ENCODE peak calls at places on chromosomes 13 and 19, in five cellular contexts. M, B, X, G and Y are unnamed samples.
A peak's percentile ranks its signal among the peaks of the same experiment; 100 is the strongest.

GRCh38 chr19:3469638-3470499 is 10.5 kb downstream of the SMIM24 start:
- DNase-seq in G (no peak), X (no peak), M (no peak), B (no peak), Y (no peak)

GRCh38 chr19:19342086-19343015 is 21.7 kb downstream of the MAU2 start:
- DNase-seq in G (peak; percentile 46), M (no peak), X (peak; percentile 76), B (peak; percentile 83), Y (peak; percentile 64)

GRCh38 chr19:42683917-42684513 is 56.3 kb downstream of the PSG3 start:
- DNase-seq in B (no peak), X (no peak), M (no peak), G (peak; percentile 31), Y (no peak)

GRCh38 chr19:46866407-46867132 is 5.8 kb downstream of the ARHGAP35 start:
- DNase-seq in X (no peak), G (no peak), B (no peak), M (no peak), Y (no peak)

GRCh38 chr13:113337976-113338375 is 26.0 kb downstream of the GRTP1 start:
- DNase-seq in G (no peak), M (no peak), B (no peak), X (no peak), Y (no peak)

GRCh38 chr19:12841094-12841493 is 2.8 kb downstream of the MAST1 start:
- DNase-seq in X (no peak), G (peak; percentile 20), M (no peak), B (no peak), Y (no peak)

GRCh38 chr19:50415661-50416033 is 3.1 kb upstream of the SPIB start:
- DNase-seq in M (no peak), G (no peak), B (no peak), X (peak; percentile 49), Y (peak; percentile 27)

GRCh38 chr19:34191355-34191962 is 19.2 kb downstream of the LSM14A start:
- DNase-seq in G (no peak), X (no peak), M (no peak), B (no peak), Y (no peak)

GRCh38 chr13:70311175-70311574 is 202.9 kb upstream of the KLHL1 start:
- DNase-seq in B (no peak), G (no peak), X (no peak), M (no peak), Y (no peak)

GRCh38 chr13:100542546-100543156 is 45.9 kb downstream of the GGACT start:
- DNase-seq in X (no peak), M (peak; percentile 76), B (no peak), G (peak; percentile 64), Y (no peak)

GRCh38 chr13:47796816-47797215 is 204.3 kb downstream of the SUCLA2 start:
- DNase-seq in X (no peak), M (no peak), G (no peak), B (no peak), Y (peak; percentile 22)

GRCh38 chr13:100983111-100983510 is 308.5 kb upstream of the TMTC4 start:
- DNase-seq in B (no peak), X (no peak), G (no peak), M (no peak), Y (no peak)

GRCh38 chr19:40519352-40520322 is 52.8 kb downstream of the SPTBN4 start:
- DNase-seq in B (peak; percentile 51), X (peak; percentile 26), M (no peak), G (peak; percentile 40), Y (no peak)

GRCh38 chr13:23288564-23288963 is 107.8 kb downstream of the SGCG start:
- DNase-seq in M (no peak), B (no peak), X (no peak), G (no peak), Y (no peak)

GRCh38 chr19:21698215-21698614 is 69.2 kb downstream of the ZNF100 start:
- DNase-seq in M (no peak), G (peak; percentile 1), B (no peak), X (no peak), Y (no peak)

GRCh38 chr19:29812881-29813275 is 1.1 kb downstream of the CCNE1 start:
- DNase-seq in G (no peak), X (no peak), B (no peak), M (no peak), Y (no peak)

GRCh38 chr19:43778651-43779050 is 2.1 kb downstream of the KCNN4 start:
- DNase-seq in X (no peak), M (no peak), G (no peak), B (no peak), Y (no peak)

GRCh38 chr13:99689955-99690354 is 188.7 kb downstream of the TM9SF2 start:
- DNase-seq in B (no peak), M (no peak), G (no peak), X (no peak), Y (no peak)

GRCh38 chr13:59103004-59103768 is 1060.5 kb downstream of the DIAPH3 start:
- DNase-seq in B (no peak), G (peak; percentile 77), M (no peak), X (no peak), Y (no peak)

GRCh38 chr13:45178349-45179142 is 22.3 kb downstream of the KCTD4 start:
- DNase-seq in M (no peak), G (peak; percentile 93), X (no peak), B (no peak), Y (no peak)

GRCh38 chr19:5644051-5644450 is 21.2 kb downstream of the SAFB start:
- DNase-seq in G (peak; percentile 18), M (peak; percentile 14), X (no peak), B (no peak), Y (no peak)

GRCh38 chr19:18865973-18866799 is 29.8 kb downstream of the CERS1 start:
- DNase-seq in X (peak; percentile 67), B (peak; percentile 58), M (no peak), G (peak; percentile 36), Y (peak; percentile 66)

GRCh38 chr13:28640861-28641599 is 17.9 kb upstream of the POMP start:
- DNase-seq in M (no peak), B (no peak), G (no peak), X (no peak), Y (no peak)

GRCh38 chr19:1076951-1077350 is 10.0 kb downstream of the ARHGAP45 start:
- DNase-seq in M (peak; percentile 94), X (peak; percentile 92), G (no peak), B (no peak), Y (peak; percentile 67)

GRCh38 chr13:109922518-109922917 is 136.1 kb upstream of the IRS2 start:
- DNase-seq in M (no peak), B (no peak), X (no peak), G (peak; percentile 44), Y (no peak)

DNA sequence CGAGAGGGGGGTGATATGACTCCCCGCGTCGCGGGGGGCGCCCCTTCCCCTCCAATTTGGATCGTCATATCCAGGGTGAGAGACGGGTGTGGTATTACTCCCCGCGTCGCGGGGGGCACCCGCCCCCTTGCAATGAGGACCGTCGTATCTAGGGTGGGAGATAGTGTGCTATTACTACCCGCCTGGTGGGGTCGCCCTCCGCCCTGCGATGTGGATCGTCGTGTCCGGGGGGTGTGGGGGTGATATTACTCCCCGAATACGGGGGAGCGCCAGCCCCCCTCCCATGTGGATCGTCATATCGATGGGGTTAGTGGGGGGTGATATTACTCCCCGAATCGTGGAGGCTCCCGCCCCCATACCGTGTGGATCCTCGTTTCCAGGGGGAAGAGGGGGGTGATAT is 29.2 kb upstream of the RGCC start:
- DNase-seq in B (no peak), G (no peak), M (no peak), X (no peak), Y (no peak)
- H3K4me3 ChIP-seq in B (no peak overlapping the region), G (peak overlapping the region; percentile 21), M (no peak overlapping the region), X (no peak overlapping the region), Y (peak overlapping the region; percentile 56)

DNA sequence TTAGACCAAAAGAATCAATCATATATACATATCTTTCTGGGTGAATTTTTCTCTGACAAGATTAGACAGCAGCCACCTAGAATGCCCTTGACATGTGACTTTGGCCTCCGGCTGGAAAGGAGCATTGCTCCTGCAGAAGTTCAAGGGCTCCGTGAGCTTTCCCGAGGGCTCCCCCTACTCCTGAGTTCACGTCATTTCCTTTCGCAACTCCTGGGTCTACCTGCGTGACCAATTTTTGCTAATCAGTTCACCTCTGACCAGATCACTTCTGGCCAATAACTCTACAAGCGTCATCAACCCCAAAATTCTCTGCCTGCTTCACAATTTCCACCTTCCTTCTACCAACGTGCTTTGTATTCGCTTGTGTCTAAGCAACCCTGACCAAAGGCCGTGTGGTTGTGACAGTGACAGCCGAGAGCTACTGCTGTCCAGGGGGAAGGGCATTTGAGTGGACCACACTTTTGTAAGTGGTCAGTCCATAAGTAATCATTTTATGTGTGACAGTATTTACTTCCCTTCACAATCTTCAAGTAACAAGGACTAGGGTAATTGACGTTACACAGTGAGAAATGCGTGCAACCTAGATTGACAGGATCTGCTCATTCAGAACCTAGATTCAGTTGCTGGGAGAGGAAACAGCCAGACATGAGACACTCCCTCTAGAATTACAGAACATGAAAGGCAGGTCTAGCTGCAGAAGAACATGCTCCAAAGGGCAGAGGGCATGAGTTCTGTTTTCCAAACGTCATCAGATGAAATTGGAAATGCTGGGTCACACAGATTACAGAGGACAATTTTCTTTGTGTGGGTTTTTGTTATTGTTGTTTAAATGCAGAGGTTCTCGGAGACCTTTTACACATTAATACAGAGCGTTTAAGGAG is 145.9 kb upstream of the SPACA7 start:
- DNase-seq in M (peak; percentile 43), B (peak; percentile 2), G (no peak), X (no peak), Y (no peak)
- TF ChIP-seq CTCF in M (no peak), B (no peak), G (no peak), X (no peak), Y (no peak)

DNA sequence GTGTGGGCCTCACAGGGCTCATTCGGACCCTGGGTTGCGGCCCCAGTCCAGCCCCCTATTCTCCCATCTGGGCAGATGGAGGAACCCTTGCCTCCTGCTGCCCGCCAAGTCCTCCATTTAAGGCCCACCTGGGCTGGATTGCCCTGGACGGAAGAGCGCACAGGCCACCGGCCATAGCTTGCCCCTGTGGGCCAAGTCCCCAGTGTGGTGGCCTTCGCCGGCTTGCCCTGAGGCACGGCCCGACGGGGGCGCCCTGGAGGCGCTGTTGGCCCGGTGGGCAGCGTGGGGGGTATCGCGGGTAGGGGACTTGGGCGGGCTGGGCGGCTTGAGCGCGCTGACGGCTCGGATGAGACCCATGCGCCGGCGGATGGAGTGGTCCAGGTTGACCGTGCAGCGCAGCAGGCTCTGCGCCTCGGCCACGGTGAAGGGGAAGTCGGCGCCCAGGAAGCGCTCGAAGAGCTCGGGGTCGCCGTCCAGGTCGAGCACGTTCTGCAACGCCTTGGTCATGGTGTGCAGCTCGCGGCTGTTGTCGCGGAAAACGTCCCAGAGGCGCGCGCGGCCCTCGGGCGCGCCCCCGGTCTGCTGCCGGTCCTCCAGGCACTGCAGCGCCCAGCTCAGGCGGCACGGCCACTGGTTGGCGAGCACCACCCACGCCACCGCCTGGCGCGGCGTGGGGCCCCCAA is 8.8 kb downstream of the NKPD1 start:
- DNase-seq in G (no peak), X (no peak), M (no peak), B (no peak), Y (no peak)
- H3K4me3 ChIP-seq in G (peak overlapping the region; percentile 19), X (peak overlapping the region; percentile 33), M (no peak overlapping the region), B (no peak overlapping the region), Y (peak overlapping the region; percentile 62)

DNA sequence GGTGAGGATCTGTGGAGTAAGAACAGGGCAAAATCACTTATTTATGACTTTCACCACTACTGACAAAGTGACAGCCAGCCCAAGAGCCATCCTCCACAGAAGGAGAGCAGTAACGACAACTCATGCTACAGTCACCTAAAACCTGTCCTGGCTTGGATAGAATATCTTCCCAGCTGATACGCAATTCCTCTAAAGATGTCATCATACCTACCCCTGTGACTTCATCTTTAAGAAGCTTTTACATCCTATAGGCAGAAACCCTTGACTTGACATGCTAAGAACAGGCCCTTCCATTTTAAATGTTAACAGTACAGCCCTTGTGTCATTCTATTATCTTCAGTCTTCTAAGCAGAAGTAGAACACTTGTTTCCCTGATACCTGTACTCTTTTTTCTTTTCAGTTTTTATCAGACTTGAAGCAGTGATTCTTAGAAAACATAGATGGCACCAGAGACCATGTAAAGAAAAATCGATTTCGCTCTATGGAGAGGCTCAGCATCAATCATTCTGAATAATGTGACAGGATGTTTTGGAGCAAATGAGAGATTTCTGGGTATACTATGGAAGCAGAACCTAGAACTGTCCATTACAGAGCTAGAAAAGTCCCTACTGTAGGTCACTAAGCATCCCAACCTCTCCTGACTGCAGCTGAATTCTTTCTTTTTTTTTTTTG is 20.1 kb downstream of the STOML3 start:
- DNase-seq in B (no peak), X (no peak), G (no peak), M (no peak), Y (no peak)
- TF ChIP-seq CTCF in B (no peak), X (no peak), G (no peak), M (no peak), Y (no peak)